ENCODE peak calls at places on chromosome 16, in five cellular contexts. U, O, Q, E and C are unnamed samples. For H3K36me3, the result is how much of the 10 kb centered on the place peaks cover.

GRCh38 chr16:81316176-81316496 is 1.4 kb downstream of the GAN start:
- DNase-seq in Q (no peak), U (no peak), E (no peak), O (no peak), C (no peak)

GRCh38 chr16:85395913-85396878 is 216.9 kb upstream of the GSE1 start:
- DNase-seq in Q (no peak), O (peak), U (peak), E (no peak), C (no peak)

GRCh38 chr16:49023095-49023494 is 258.5 kb downstream of the CBLN1 start:
- DNase-seq in U (no peak), E (peak), O (peak), Q (no peak), C (peak)

GRCh38 chr16:11781773-11782172 is 15.3 kb downstream of the ZC3H7A start:
- DNase-seq in Q (peak), U (no peak), O (peak), E (no peak), C (peak)

GRCh38 chr16:85316321-85316919 is 204.1 kb upstream of the CIBAR2 start:
- DNase-seq in O (peak), Q (peak), U (peak), E (peak), C (peak)

GRCh38 chr16:1548727-1549126 is 15.3 kb downstream of the TMEM204 start:
- DNase-seq in E (no peak), Q (no peak), O (no peak), U (no peak), C (no peak)

GRCh38 chr16:26863971-26864370 is 202.8 kb upstream of the C16orf82 start:
- DNase-seq in E (no peak), O (peak), Q (no peak), U (no peak), C (no peak)

GRCh38 chr16:68396481-68396880 is 51.8 kb downstream of the SMPD3 start:
- DNase-seq in Q (peak), U (no peak), E (peak), O (peak), C (no peak)

GRCh38 chr16:24011237-24011636 is 175.5 kb downstream of the PRKCB start:
- DNase-seq in U (no peak), Q (no peak), E (no peak), O (no peak), C (no peak)

GRCh38 chr16:24015923-24016322 is 180.1 kb downstream of the PRKCB start:
- DNase-seq in Q (no peak), O (no peak), U (no peak), E (no peak), C (no peak)

GRCh38 chr16:24010440-24011089 is 174.8 kb downstream of the PRKCB start:
- DNase-seq in O (peak), U (peak), Q (peak), E (peak), C (peak)

GRCh38 chr16:24013733-24014645 is 178.2 kb downstream of the PRKCB start:
- DNase-seq in U (no peak), O (no peak), E (no peak), Q (peak), C (no peak)

GRCh38 chr16:24013054-24013636 is 177.4 kb downstream of the PRKCB start:
- DNase-seq in O (no peak), E (no peak), Q (no peak), U (no peak), C (no peak)
- H3K4me2 ChIP-seq in O (no peak), E (no peak), Q (peak), U (no peak), C (no peak)

DNA sequence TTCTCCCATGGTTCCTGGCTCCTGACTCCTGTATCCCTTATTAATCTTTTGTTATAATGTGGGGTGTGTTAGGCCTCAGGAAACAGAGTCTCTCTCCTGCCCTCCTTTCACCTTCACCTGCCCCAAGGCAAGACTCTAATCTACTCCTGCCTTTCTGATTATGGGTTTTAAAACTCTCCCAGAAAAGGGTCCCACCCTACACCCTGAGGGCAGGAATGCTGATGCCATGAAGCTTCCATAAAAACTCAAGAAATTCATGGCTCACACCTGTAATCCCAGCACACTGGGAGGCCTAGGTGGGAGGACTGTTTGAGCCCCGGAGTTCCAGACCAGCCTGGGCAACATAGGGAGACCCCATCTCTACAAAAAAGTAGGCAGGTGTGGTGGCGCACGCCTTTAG is 18.6 kb upstream of the SRCAP start:
- DNase-seq in U (no peak), Q (no peak), O (no peak), E (no peak), C (no peak)
- H3K36me3 ChIP-seq in U (under half), Q (under half), O (under half), E (under half), C (under half)

GRCh38 chr16:52742052-52742451 is 195.1 kb upstream of the TOX3 start:
- DNase-seq in Q (no peak), E (no peak), O (no peak), U (peak), C (no peak)
- H3K4me2 ChIP-seq in Q (no peak), E (no peak), O (no peak), U (peak), C (no peak)

DNA sequence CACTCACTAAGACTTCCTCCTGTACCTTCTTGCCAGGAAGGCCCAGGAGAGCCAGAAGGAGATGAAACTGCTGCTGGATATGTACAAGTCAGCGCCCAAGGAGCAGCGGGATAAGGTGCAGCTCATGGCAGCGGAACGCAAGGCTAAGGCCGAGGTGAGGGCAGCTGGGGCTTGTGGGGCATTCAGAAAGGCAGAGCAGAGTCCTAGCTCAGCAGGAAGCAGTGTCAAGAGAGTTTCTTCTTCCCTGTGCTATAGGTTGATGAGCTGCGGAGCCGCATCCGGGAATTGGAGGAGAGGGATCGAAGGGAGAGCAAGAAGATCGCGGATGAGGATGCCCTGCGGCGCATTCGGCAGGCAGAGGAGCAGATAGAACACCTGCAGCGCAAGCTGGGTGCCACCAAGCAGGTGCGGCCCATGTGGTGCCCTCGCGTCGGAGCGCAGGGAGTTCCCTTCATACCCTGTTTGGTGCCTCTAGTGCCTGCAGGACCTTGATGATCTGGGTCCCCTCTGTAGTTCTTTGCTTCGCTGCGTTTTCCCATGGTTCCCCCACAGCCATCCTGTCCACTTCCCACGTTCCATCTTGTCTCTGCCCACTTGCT is 6.6 kb downstream of the RNF40 start:
- DNase-seq in U (no peak), E (no peak), Q (no peak), O (no peak), C (no peak)
- H3K36me3 ChIP-seq in U (half or more), E (under half), Q (half or more), O (half or more), C (half or more)

DNA sequence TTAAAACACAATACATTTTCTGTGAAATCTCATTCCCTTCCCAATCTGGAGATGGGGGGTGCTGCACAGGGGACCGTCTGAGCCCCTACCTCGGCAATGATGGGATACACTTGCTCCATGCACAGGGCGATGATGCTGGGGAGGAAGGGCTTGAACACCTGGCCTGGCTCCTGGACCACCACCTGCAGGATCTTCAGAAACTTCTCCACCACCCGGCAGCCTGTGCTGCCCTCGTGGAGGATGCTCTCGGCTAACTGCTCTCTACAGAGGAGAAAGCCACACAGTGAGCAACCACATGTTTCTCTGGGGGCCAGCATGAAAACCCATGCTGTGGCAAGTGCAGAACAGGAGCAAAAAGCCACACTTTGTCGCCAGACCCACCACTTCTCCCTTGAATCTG is 42.4 kb upstream of the GSG1L start:
- DNase-seq in U (no peak), O (no peak), E (no peak), Q (no peak), C (no peak)
- H3K4me2 ChIP-seq in U (no peak), O (no peak), E (no peak), Q (no peak), C (no peak)

GRCh38 chr16:84182680-84183571 is 3.9 kb downstream of the TAF1C start:
- DNase-seq in U (no peak), E (no peak), Q (no peak), O (no peak), C (no peak)
- H3K36me3 ChIP-seq in U (under half), E (under half), Q (half or more), O (under half), C (under half)

GRCh38 chr16:77223184-77223583 is 24.0 kb downstream of the SYCE1L start:
- DNase-seq in E (peak), O (no peak), U (peak), Q (peak), C (no peak)
- H3K4me2 ChIP-seq in E (no peak), O (no peak), U (no peak), Q (no peak), C (no peak)

GRCh38 chr16:71767060-71767900 is 41.4 kb downstream of the AP1G1 start:
- DNase-seq in E (no peak), Q (no peak), U (no peak), O (no peak), C (no peak)
- H3K36me3 ChIP-seq in E (under half), Q (half or more), U (under half), O (under half), C (under half)

DNA sequence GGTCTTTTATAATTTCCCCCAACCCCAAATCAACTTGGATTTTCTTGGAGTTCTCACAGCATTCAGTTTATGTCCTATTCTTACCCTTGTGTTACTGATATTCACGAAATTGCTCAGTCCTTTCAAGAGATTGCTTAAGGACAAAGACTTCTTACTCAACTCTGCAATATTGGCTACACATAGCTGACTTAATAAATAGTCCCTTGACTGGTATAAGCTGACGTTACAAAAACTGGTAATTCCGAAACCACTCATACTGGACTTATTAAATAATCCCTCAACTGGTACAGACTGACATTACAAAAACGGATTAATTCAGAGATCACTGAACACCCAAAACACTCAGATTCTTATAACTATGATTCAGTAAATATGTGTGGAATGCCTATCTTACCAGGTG is 860 bp downstream of the TIGD7 start:
- DNase-seq in E (no peak), Q (no peak), U (no peak), O (peak), C (no peak)
- H3K4me2 ChIP-seq in E (peak), Q (no peak), U (peak), O (peak), C (peak)

GRCh38 chr16:21980032-21980431 is 20.9 kb downstream of the PDZD9 start:
- DNase-seq in U (no peak), O (no peak), Q (no peak), E (no peak), C (no peak)
- H3K36me3 ChIP-seq in U (under half), O (under half), Q (half or more), E (half or more), C (under half)